ENCODE peak calls at places on chromosomes 11 and 22, in five cellular contexts. X, U, J, L and S are unnamed samples.

GRCh38 chr22:25919452-25919851 is 177.5 kb downstream of the MYO18B start:
- DNase-seq in X (no peak), U (no peak), J (no peak), L (no peak), S (no peak)

GRCh38 chr11:33636104-33636503 is 64.5 kb downstream of the C11orf91 start:
- DNase-seq in X (peak), U (no peak), J (peak), L (no peak), S (no peak)

GRCh38 chr11:45472713-45473317 is 186.7 kb upstream of the SYT13 start:
- DNase-seq in X (no peak), U (no peak), J (no peak), L (no peak), S (no peak)

GRCh38 chr11:124301482-124301881 is 12.3 kb downstream of the OR8D1 start:
- DNase-seq in X (peak), U (no peak), J (peak), L (no peak), S (no peak)

GRCh38 chr11:2781413-2782274 is 81.8 kb upstream of the KCNQ1OT1 start:
- DNase-seq in X (no peak), U (no peak), J (no peak), L (no peak), S (no peak)

GRCh38 chr11:128692750-128693578 is 908 bp upstream of the FLI1 start:
- DNase-seq in X (peak), U (peak), J (peak), L (no peak), S (peak)

GRCh38 chr11:113991718-113992458 is 17.0 kb downstream of the HTR3A start:
- DNase-seq in X (no peak), U (no peak), J (peak), L (no peak), S (no peak)

GRCh38 chr22:38270091-38270972 is 2.5 kb downstream of the TMEM184B start:
- DNase-seq in X (no peak), U (no peak), J (peak), L (no peak), S (no peak)

GRCh38 chr11:60195923-60196368 is 13.1 kb upstream of the MS4A6A start:
- DNase-seq in X (no peak), U (no peak), J (no peak), L (no peak), S (no peak)

GRCh38 chr11:78299000-78299712 is 110.4 kb downstream of the USP35 start:
- DNase-seq in X (no peak), U (no peak), J (no peak), L (no peak), S (no peak)